ENCODE peak calls at places on chromosomes 4 and X, in six cellular contexts. One of them, this sample, is unnamed. For H3K36me3, the result is how much of the 10 kb centered on the place peaks cover.

GRCh38 chr4:84944952-84945351 is 21.5 kb downstream of the WDFY3 start:
- DNase-seq in neural progenitor cell: no peak
- DNase-seq in thoracic aorta: no peak
- DNase-seq in K562: no peak
- DNase-seq in upper lobe of left lung: no peak
- DNase-seq in GM23338: no peak
- DNase-seq in this sample: no peak

GRCh38 chrX:10156199-10157031 is at the start of gene CLCN4:
- DNase-seq in K562: no peak
- DNase-seq in GM23338: peak
- DNase-seq in upper lobe of left lung: peak
- DNase-seq in thoracic aorta: no peak
- DNase-seq in neural progenitor cell: peak
- DNase-seq in this sample: no peak

GRCh38 chr4:54384563-54384962 is 155.5 kb downstream of the PDGFRA start:
- DNase-seq in neural progenitor cell: peak
- DNase-seq in thoracic aorta: no peak
- DNase-seq in GM23338: peak
- DNase-seq in upper lobe of left lung: no peak
- DNase-seq in K562: no peak
- DNase-seq in this sample: no peak

GRCh38 chrX:155745792-155746191 is 133.0 kb upstream of the TMLHE start:
- DNase-seq in K562: peak
- DNase-seq in GM23338: no peak
- DNase-seq in neural progenitor cell: no peak
- DNase-seq in upper lobe of left lung: no peak
- DNase-seq in thoracic aorta: no peak
- DNase-seq in this sample: no peak

GRCh38 chr4:44425614-44426208 is 22.9 kb downstream of the KCTD8 start:
- DNase-seq in K562: no peak
- DNase-seq in GM23338: peak
- DNase-seq in thoracic aorta: no peak
- DNase-seq in neural progenitor cell: peak
- DNase-seq in upper lobe of left lung: no peak
- DNase-seq in this sample: no peak

GRCh38 chrX:13197961-13198761 is 121.7 kb downstream of the ATXN3L start:
- DNase-seq in upper lobe of left lung: no peak
- DNase-seq in neural progenitor cell: no peak
- DNase-seq in GM23338: peak
- DNase-seq in thoracic aorta: no peak
- DNase-seq in K562: no peak
- DNase-seq in this sample: no peak

GRCh38 chr4:14809203-14809602 is 193.1 kb upstream of the CPEB2 start:
- DNase-seq in thoracic aorta: no peak
- DNase-seq in upper lobe of left lung: no peak
- DNase-seq in neural progenitor cell: no peak
- DNase-seq in K562: no peak
- DNase-seq in GM23338: no peak
- DNase-seq in this sample: no peak

GRCh38 chr4:82293304-82293703 is 80.5 kb downstream of the HNRNPD start:
- DNase-seq in thoracic aorta: no peak
- DNase-seq in K562: no peak
- DNase-seq in neural progenitor cell: no peak
- DNase-seq in GM23338: no peak
- DNase-seq in upper lobe of left lung: no peak
- DNase-seq in this sample: no peak

GRCh38 chr4:22019676-22020075 is 71.1 kb upstream of the KCNIP4 start:
- DNase-seq in thoracic aorta: no peak
- DNase-seq in upper lobe of left lung: no peak
- DNase-seq in K562: no peak
- DNase-seq in neural progenitor cell: no peak
- DNase-seq in GM23338: no peak
- DNase-seq in this sample: no peak

GRCh38 chr4:101286663-101287062 is 60.7 kb downstream of the PPP3CA start:
- DNase-seq in thoracic aorta: no peak
- DNase-seq in GM23338: no peak
- DNase-seq in upper lobe of left lung: no peak
- DNase-seq in K562: no peak
- DNase-seq in neural progenitor cell: no peak
- DNase-seq in this sample: no peak

GRCh38 chr4:150789864-150790263 is 207.9 kb downstream of the MAB21L2 start:
- DNase-seq in upper lobe of left lung: no peak
- DNase-seq in thoracic aorta: no peak
- DNase-seq in neural progenitor cell: no peak
- DNase-seq in GM23338: peak
- DNase-seq in K562: no peak
- DNase-seq in this sample: no peak

GRCh38 chr4:6991771-6992557 is 51.2 kb upstream of the TADA2B start:
- DNase-seq in neural progenitor cell: no peak
- DNase-seq in upper lobe of left lung: no peak
- DNase-seq in thoracic aorta: no peak
- DNase-seq in GM23338: no peak
- DNase-seq in K562: no peak
- DNase-seq in this sample: no peak

GRCh38 chr4:6996481-6996880 is 46.7 kb upstream of the TADA2B start:
- DNase-seq in K562: no peak
- DNase-seq in upper lobe of left lung: no peak
- DNase-seq in GM23338: no peak
- DNase-seq in thoracic aorta: no peak
- DNase-seq in neural progenitor cell: no peak
- DNase-seq in this sample: no peak

GRCh38 chr4:6991249-6991648 is 51.9 kb upstream of the TADA2B start:
- DNase-seq in K562: no peak
- DNase-seq in upper lobe of left lung: no peak
- DNase-seq in neural progenitor cell: no peak
- DNase-seq in thoracic aorta: no peak
- DNase-seq in GM23338: no peak
- DNase-seq in this sample: no peak

GRCh38 chr4:6990661-6991060 is 52.5 kb upstream of the TADA2B start:
- DNase-seq in K562: no peak
- DNase-seq in neural progenitor cell: no peak
- DNase-seq in thoracic aorta: no peak
- DNase-seq in GM23338: no peak
- DNase-seq in upper lobe of left lung: no peak
- DNase-seq in this sample: no peak

GRCh38 chr4:6992728-6993655 is 50.2 kb upstream of the TADA2B start:
- DNase-seq in K562: no peak
- DNase-seq in GM23338: no peak
- DNase-seq in upper lobe of left lung: no peak
- DNase-seq in thoracic aorta: no peak
- DNase-seq in neural progenitor cell: no peak
- DNase-seq in this sample: no peak
- H3K27ac ChIP-seq in K562: no peak
- H3K27ac ChIP-seq in GM23338: no peak
- H3K27ac ChIP-seq in upper lobe of left lung: no peak
- H3K27ac ChIP-seq in thoracic aorta: no peak
- H3K27ac ChIP-seq in neural progenitor cell: no peak
- H3K27ac ChIP-seq in this sample: no peak

DNA sequence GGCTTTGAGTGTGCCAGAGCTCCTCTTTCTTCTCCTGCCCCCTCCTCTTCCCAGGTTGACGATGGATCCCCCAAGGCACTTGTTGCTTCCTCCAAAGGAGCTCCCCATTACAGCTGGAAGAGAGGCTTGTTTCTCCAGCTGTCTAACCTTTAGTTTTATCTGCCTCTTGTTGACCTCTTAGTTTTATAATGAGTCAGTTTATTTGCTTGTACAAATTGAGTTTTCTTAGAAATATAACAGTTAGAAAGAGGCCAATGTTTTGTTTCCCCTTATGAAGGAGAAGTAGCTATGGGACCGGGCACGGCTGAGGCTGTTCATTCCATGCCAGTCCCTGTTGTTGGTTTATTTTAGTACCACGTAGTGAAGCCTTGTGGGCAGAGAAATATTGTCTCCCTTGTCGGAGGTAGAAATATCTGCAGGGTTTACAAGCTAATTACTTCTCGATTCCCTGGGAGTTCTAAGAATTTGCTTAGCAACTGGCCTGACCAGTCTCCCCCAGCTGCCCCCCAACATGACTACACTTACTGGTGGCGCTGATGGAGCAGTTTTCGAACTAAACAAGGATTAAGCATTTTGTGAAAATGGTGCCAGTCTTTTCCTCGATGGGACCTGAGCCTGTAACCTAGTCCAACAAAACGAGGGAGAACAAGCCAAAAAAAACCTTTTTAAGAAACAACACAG is 158.4 kb downstream of the SPRY1 start:
- DNase-seq in neural progenitor cell: no peak
- DNase-seq in thoracic aorta: no peak
- DNase-seq in K562: no peak
- DNase-seq in GM23338: no peak
- DNase-seq in upper lobe of left lung: no peak
- DNase-seq in this sample: no peak
- H3K4me3 ChIP-seq in neural progenitor cell: no peak
- H3K4me3 ChIP-seq in thoracic aorta: peak
- H3K4me3 ChIP-seq in K562: no peak
- H3K4me3 ChIP-seq in GM23338: no peak
- H3K4me3 ChIP-seq in upper lobe of left lung: no peak
- H3K4me3 ChIP-seq in this sample: no peak

DNA sequence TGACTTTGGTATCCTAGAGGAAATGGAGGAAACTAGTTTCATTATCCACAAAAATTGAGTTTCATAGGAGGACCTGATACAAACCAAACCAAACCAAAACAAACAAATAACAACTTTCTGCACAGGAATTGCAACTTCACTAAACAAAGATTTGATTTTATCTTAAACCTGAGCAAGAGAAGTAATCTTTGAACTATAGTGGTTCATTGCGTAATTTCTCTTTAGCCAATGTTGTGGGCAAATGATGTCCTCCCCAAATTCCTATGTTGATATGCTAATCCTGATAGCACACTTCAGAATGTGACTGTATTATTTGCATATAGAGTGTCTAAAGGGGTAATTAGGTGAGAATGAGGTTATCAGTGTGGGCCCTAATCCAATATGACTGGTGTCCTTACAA is 102.4 kb downstream of the CAMK2D start:
- DNase-seq in thoracic aorta: no peak
- DNase-seq in neural progenitor cell: no peak
- DNase-seq in upper lobe of left lung: no peak
- DNase-seq in K562: no peak
- DNase-seq in GM23338: no peak
- DNase-seq in this sample: no peak
- H3K36me3 ChIP-seq in thoracic aorta: under half
- H3K36me3 ChIP-seq in neural progenitor cell: under half
- H3K36me3 ChIP-seq in upper lobe of left lung: under half
- H3K36me3 ChIP-seq in K562: under half
- H3K36me3 ChIP-seq in GM23338: under half
- H3K36me3 ChIP-seq in this sample: under half

GRCh38 chrX:68936608-68937007 is 107.8 kb downstream of the EFNB1 start:
- DNase-seq in upper lobe of left lung: no peak
- DNase-seq in neural progenitor cell: no peak
- DNase-seq in GM23338: no peak
- DNase-seq in thoracic aorta: no peak
- DNase-seq in K562: no peak
- DNase-seq in this sample: no peak

GRCh38 chrX:68937581-68937980 is 108.8 kb downstream of the EFNB1 start:
- DNase-seq in K562: no peak
- DNase-seq in neural progenitor cell: no peak
- DNase-seq in upper lobe of left lung: no peak
- DNase-seq in thoracic aorta: no peak
- DNase-seq in GM23338: no peak
- DNase-seq in this sample: no peak

GRCh38 chrX:68939868-68940267 is 111.0 kb downstream of the EFNB1 start:
- DNase-seq in GM23338: no peak
- DNase-seq in upper lobe of left lung: no peak
- DNase-seq in neural progenitor cell: no peak
- DNase-seq in thoracic aorta: no peak
- DNase-seq in K562: no peak
- DNase-seq in this sample: no peak

GRCh38 chrX:68940601-68941000 is 111.8 kb downstream of the EFNB1 start:
- DNase-seq in K562: no peak
- DNase-seq in GM23338: no peak
- DNase-seq in upper lobe of left lung: no peak
- DNase-seq in neural progenitor cell: no peak
- DNase-seq in thoracic aorta: no peak
- DNase-seq in this sample: no peak

GRCh38 chrX:68938244-68939004 is 109.6 kb downstream of the EFNB1 start:
- DNase-seq in neural progenitor cell: no peak
- DNase-seq in GM23338: no peak
- DNase-seq in thoracic aorta: no peak
- DNase-seq in K562: no peak
- DNase-seq in upper lobe of left lung: no peak
- DNase-seq in this sample: no peak
- H3K27ac ChIP-seq in neural progenitor cell: no peak
- H3K27ac ChIP-seq in GM23338: no peak
- H3K27ac ChIP-seq in thoracic aorta: no peak
- H3K27ac ChIP-seq in K562: no peak
- H3K27ac ChIP-seq in upper lobe of left lung: no peak
- H3K27ac ChIP-seq in this sample: no peak

GRCh38 chr4:184819786-184820185 is 6.0 kb downstream of the ACSL1 start:
- DNase-seq in thoracic aorta: no peak
- DNase-seq in upper lobe of left lung: no peak
- DNase-seq in neural progenitor cell: no peak
- DNase-seq in K562: no peak
- DNase-seq in GM23338: no peak
- DNase-seq in this sample: no peak
- H3K4me3 ChIP-seq in thoracic aorta: no peak
- H3K4me3 ChIP-seq in upper lobe of left lung: no peak
- H3K4me3 ChIP-seq in neural progenitor cell: no peak
- H3K4me3 ChIP-seq in K562: no peak
- H3K4me3 ChIP-seq in GM23338: no peak
- H3K4me3 ChIP-seq in this sample: no peak

GRCh38 chr4:120055167-120055566 is 11.5 kb downstream of the MAD2L1 start:
- DNase-seq in thoracic aorta: no peak
- DNase-seq in neural progenitor cell: no peak
- DNase-seq in GM23338: no peak
- DNase-seq in upper lobe of left lung: no peak
- DNase-seq in K562: no peak
- DNase-seq in this sample: no peak
- H3K36me3 ChIP-seq in thoracic aorta: under half
- H3K36me3 ChIP-seq in neural progenitor cell: under half
- H3K36me3 ChIP-seq in GM23338: under half
- H3K36me3 ChIP-seq in upper lobe of left lung: under half
- H3K36me3 ChIP-seq in K562: under half
- H3K36me3 ChIP-seq in this sample: under half

DNA sequence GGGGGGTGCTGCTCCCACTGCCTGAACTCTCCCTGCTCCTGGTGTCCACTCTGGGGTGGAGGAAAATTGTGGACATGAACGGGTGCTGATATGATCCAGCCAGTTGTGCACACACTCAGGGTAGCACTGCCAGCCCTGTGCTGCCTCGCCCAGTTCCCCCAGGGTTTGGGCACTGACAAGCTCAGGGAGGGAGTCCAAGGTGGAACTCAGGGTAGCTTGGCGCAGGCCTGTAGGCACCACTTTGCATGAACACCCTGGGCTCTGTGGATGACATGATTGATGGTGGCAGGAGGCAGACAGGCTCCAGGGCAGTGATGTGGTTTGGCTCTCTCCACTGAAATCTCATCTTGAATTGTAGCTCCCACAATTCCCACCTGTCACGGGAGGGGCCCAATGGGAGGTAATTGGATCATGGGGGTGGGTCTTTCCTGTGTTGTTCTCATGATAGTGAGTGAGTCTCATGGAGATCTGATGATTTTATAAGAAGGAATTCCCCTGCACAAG is 572.0 kb upstream of the PABPC4L start:
- DNase-seq in thoracic aorta: no peak
- DNase-seq in GM23338: no peak
- DNase-seq in upper lobe of left lung: no peak
- DNase-seq in neural progenitor cell: no peak
- DNase-seq in K562: no peak
- DNase-seq in this sample: no peak
- H3K27ac ChIP-seq in thoracic aorta: no peak
- H3K27ac ChIP-seq in GM23338: no peak
- H3K27ac ChIP-seq in upper lobe of left lung: no peak
- H3K27ac ChIP-seq in neural progenitor cell: no peak
- H3K27ac ChIP-seq in K562: no peak
- H3K27ac ChIP-seq in this sample: no peak

GRCh38 chr4:141459020-141459419 is 177.4 kb upstream of the IL15 start:
- DNase-seq in K562: no peak
- DNase-seq in upper lobe of left lung: no peak
- DNase-seq in thoracic aorta: no peak
- DNase-seq in neural progenitor cell: no peak
- DNase-seq in GM23338: no peak
- DNase-seq in this sample: no peak
- H3K4me3 ChIP-seq in K562: no peak
- H3K4me3 ChIP-seq in upper lobe of left lung: no peak
- H3K4me3 ChIP-seq in thoracic aorta: no peak
- H3K4me3 ChIP-seq in neural progenitor cell: no peak
- H3K4me3 ChIP-seq in GM23338: no peak
- H3K4me3 ChIP-seq in this sample: no peak

This sample was measured in effector memory CD4-positive, alpha-beta T cell.